ENCODE peak calls at places on chromosomes 5 and 9, in four cellular contexts. F is fibroblast of the aortic adventitia; W is activated CD8-positive, alpha-beta memory T cell treated with anti-CD3 and anti-CD28 coated beads for 48 hours; P is left cardiac atrium. D is an unnamed sample.

GRCh38 chr9:84354035-84354434 is 13.5 kb upstream of the SLC28A3 start:
- DNase-seq in F (no peak), W (no peak), P (no peak), D (no peak)

GRCh38 chr9:92747459-92748232 is 17.0 kb downstream of the BICD2 start:
- DNase-seq in F (no peak), W (no peak), P (no peak), D (no peak)

GRCh38 chr9:129602598-129603415 is 18.1 kb downstream of the C9orf50 start:
- DNase-seq in F (no peak), W (no peak), P (no peak), D (no peak)

GRCh38 chr5:113574417-113574816 is 60.9 kb downstream of the YTHDC2 start:
- DNase-seq in F (peak; percentile 82), W (no peak), P (no peak), D (peak; percentile 31)

GRCh38 chr5:1761453-1761755 is 38.2 kb downstream of the MRPL36 start:
- DNase-seq in F (no peak), W (no peak), P (no peak), D (peak; percentile 10)

GRCh38 chr5:173697931-173698579 is 81.6 kb upstream of the BOD1 start:
- DNase-seq in F (no peak), W (no peak), P (no peak), D (no peak)

GRCh38 chr9:18442629-18443491 is 31.1 kb upstream of the ADAMTSL1 start:
- DNase-seq in F (peak; percentile 91), W (no peak), P (peak; percentile 82), D (peak; percentile 74)

GRCh38 chr5:17511775-17512325 is 6.3 kb upstream of the TAF11L3 start:
- DNase-seq in F (no peak), W (no peak), P (no peak), D (no peak)

GRCh38 chr5:135105105-135105484 is 71.1 kb upstream of the PITX1 start:
- DNase-seq in F (no peak), W (no peak), P (no peak), D (no peak)

GRCh38 chr9:88106492-88106891 is 31.8 kb downstream of the SPATA31C2 start:
- DNase-seq in F (peak; percentile 64), W (no peak), P (no peak), D (no peak)

GRCh38 chr9:38026021-38026809 is 42.8 kb downstream of the SHB start:
- DNase-seq in F (peak; percentile 96), W (no peak), P (peak; percentile 60), D (peak; percentile 63)

GRCh38 chr5:14216902-14217301 is 73.8 kb downstream of the TRIO start:
- DNase-seq in F (no peak), W (no peak), P (no peak), D (no peak)

GRCh38 chr9:33388110-33388994 is 14.0 kb downstream of the AQP7 start:
- DNase-seq in F (no peak), W (no peak), P (no peak), D (peak; percentile 7)

GRCh38 chr5:78927657-78928282 is 57.3 kb downstream of the ARSB start:
- DNase-seq in F (peak; percentile 88), W (no peak), P (no peak), D (no peak)

D was measured in heart left ventricle.